ENCODE peak calls at places on chromosomes 13 and 19, in ten cellular contexts. Q, V, F, C, J, K, X, I, Y and D are unnamed samples.
A peak's percentile ranks its signal among the peaks of the same experiment; 100 is the strongest.

GRCh38 chr13:35887028-35887666 is 244.0 kb downstream of the DCLK1 start:
- DNase-seq in J (no peak), I (no peak), C (no peak), K (no peak), V (no peak), F (no peak), Y (no peak), X (no peak), Q (no peak), D (no peak)

GRCh38 chr13:22740264-22740663 is 440.5 kb upstream of the SGCG start:
- DNase-seq in K (no peak), X (peak; percentile 43), Y (no peak), J (no peak), Q (peak; percentile 39), C (no peak), I (no peak), V (no peak), F (no peak), D (no peak)

GRCh38 chr13:49539746-49540145 is 44.0 kb downstream of the PHF11 start:
- DNase-seq in Y (no peak), V (no peak), K (no peak), X (no peak), I (no peak), F (no peak), Q (no peak), J (no peak), C (no peak), D (no peak)

GRCh38 chr19:44635581-44636438 is 7.9 kb upstream of the PVR start:
- DNase-seq in I (no peak), X (no peak), Q (no peak), K (peak; percentile 44), F (no peak), J (no peak), Y (no peak), C (peak; percentile 63), V (no peak), D (no peak)

GRCh38 chr13:56110751-56111150 is 1030.0 kb upstream of the PRR20A start:
- DNase-seq in V (no peak), I (no peak), J (no peak), K (no peak), Q (peak; percentile 35), Y (no peak), X (no peak), F (no peak), C (no peak), D (no peak)

GRCh38 chr13:89688908-89689307 is 1658.6 kb upstream of the MIR17HG start:
- DNase-seq in K (peak; percentile 11), J (peak; percentile 28), I (no peak), F (no peak), X (peak; percentile 65), Q (no peak), C (no peak), Y (no peak), V (no peak), D (peak; percentile 34)

GRCh38 chr13:66888698-66889097 is 341.4 kb downstream of the PCDH9 start:
- DNase-seq in F (no peak), K (peak; percentile 16), Q (no peak), C (peak; percentile 18), I (no peak), X (no peak), V (no peak), J (no peak), Y (no peak), D (no peak)

GRCh38 chr19:42285546-42285945 is 16.4 kb upstream of the PRR19 start:
- DNase-seq in Q (no peak), K (no peak), X (no peak), C (no peak), V (no peak), I (no peak), Y (peak; percentile 39), F (no peak), J (peak; percentile 29), D (no peak)

GRCh38 chr13:40026741-40027140 is 371.3 kb downstream of the COG6 start:
- DNase-seq in Y (no peak), Q (no peak), F (no peak), J (no peak), X (no peak), K (no peak), I (no peak), V (no peak), C (no peak), D (no peak)

GRCh38 chr13:40402931-40403412 is 263.5 kb downstream of the FOXO1 start:
- DNase-seq in F (no peak), K (peak; percentile 90), X (peak; percentile 36), Y (no peak), V (no peak), I (no peak), Q (peak; percentile 51), J (no peak), C (peak; percentile 49), D (no peak)

GRCh38 chr13:100361504-100361903 is 227.1 kb downstream of the GGACT start:
- DNase-seq in I (no peak), V (no peak), Q (no peak), C (peak; percentile 62), X (no peak), K (no peak), Y (no peak), J (no peak), F (no peak), D (no peak)

GRCh38 chr19:11140896-11141295 is 14.7 kb downstream of the SPC24 start:
- DNase-seq in J (no peak), F (no peak), Y (no peak), K (no peak), C (no peak), X (no peak), V (no peak), I (no peak), Q (no peak), D (no peak)

GRCh38 chr19:11137542-11138384 is 17.8 kb downstream of the SPC24 start:
- DNase-seq in Y (peak; percentile 49), J (peak; percentile 90), Q (peak; percentile 96), C (peak; percentile 84), I (peak; percentile 75), V (peak; percentile 91), F (peak; percentile 87), K (peak; percentile 91), X (peak; percentile 92), D (peak; percentile 83)

GRCh38 chr19:11141937-11142527 is 13.6 kb downstream of the SPC24 start:
- DNase-seq in C (no peak), X (no peak), V (no peak), F (no peak), K (no peak), Q (no peak), J (no peak), Y (no peak), I (no peak), D (no peak)

GRCh38 chr19:11136400-11137101 is 19.0 kb downstream of the SPC24 start:
- DNase-seq in V (no peak), Q (no peak), C (no peak), K (no peak), J (no peak), Y (no peak), F (no peak), I (no peak), X (no peak), D (no peak)

DNA sequence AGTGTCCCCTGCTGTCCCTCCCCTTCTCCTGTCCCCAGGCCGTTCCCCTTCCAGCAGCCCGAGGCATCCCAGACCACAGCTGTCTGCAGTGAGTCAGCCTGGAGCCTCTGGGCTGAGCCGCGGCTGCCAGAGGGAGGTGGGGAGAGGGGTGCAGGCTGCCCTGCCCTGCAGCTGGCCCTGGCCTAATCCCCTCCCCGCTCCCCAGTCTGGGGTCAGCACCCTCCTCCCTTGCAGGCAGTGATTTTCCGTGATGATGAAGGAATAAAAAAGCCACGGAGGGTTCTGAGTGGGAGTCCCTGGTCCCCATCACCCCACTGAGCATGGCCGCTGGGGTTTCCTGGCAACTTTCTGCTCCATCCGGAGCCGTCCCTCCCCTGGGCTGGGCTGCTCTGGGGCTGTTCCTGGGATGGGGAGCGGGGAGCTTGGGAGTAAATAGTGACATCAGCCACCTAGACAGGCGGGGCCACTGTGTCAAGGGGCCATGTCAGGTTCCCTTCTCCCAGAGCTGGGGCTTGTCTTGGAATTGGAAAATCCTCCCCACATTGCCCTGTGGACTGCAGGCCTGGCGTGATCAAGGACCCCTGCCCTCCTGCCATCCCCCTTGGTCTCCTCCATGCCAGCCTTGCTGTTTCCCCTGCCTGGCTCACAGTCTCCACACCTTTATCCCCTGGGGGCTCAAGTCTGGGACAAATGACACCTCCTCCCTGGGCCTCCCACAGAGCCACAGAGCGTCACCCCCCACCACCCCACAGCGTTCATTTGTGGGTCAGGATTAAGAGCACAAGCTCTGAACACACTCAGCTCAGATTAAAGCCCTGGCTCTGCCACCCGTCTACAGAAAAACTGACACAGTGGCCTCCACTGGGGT is 16.7 kb downstream of the SPC24 start:
- DNase-seq in J (peak; percentile 83), X (peak; percentile 88), K (peak; percentile 79), F (peak; percentile 84), V (peak; percentile 94), Q (peak; percentile 74), I (peak; percentile 68), Y (peak; percentile 31), C (peak; percentile 77), D (peak; percentile 85)
- H3K4me3 ChIP-seq in J (peak overlapping the region; percentile 37), X (peak overlapping the region; percentile 42), K (no peak overlapping the region), F (peak overlapping the region; percentile 45), V (peak overlapping the region; percentile 33), Q (no peak overlapping the region), I (no peak overlapping the region), Y (no peak overlapping the region), C (no peak overlapping the region), D (peak overlapping the region; percentile 53)

GRCh38 chr13:110304256-110304655 is 2.7 kb downstream of the COL4A1 start:
- DNase-seq in V (no peak), X (peak; percentile 29), I (no peak), Q (peak; percentile 86), C (peak; percentile 70), Y (no peak), F (no peak), K (peak; percentile 74), J (no peak), D (no peak)
- H3K4me3 ChIP-seq in V (peak overlapping the region; percentile 76), X (peak overlapping the region; percentile 77), I (peak overlapping the region; percentile 65), Q (no peak overlapping the region), C (peak overlapping the region; percentile 84), Y (no peak overlapping the region), F (peak overlapping the region; percentile 79), K (peak overlapping the region; percentile 87), J (peak overlapping the region; percentile 96), D (peak overlapping the region; percentile 83)

DNA sequence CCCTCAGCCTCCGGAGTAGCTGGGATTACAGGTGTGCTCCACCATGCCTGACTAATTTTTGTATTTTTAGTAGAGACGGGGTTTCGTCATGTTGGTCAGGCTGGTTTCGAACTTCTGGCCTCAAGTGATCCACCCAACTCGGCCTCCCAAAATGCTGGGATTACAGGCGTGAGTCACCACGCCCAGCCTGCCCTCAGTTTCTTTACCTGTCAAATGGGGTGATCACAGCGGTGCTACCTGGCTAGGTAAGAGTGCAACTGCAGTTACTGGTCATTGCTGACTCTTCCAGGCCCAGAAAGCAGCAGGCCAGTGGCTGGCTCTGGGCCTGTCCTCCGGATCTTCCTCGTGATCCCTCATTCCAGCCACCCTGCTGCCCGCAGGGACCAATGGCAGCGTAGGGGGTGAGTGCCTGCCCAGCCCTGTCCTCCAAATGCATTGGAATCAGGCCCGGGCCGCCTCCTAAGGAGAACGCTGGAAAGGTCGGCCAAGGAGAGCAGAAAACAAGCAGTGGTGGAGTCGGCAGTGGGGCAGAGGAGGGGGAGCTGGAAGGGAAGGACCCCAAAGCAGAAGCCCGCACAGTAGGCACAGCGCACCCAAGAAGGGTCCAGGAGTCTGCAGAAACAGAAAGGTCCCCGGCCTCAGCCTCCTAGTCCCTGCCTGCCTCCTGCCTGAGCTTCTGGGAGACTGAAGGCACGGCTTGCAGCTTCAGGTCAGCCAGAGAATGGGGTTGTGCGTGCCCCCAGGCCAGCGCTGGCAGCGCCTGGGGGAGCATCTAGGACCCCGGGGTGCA is 1.8 kb upstream of the SLC27A1 start:
- DNase-seq in F (peak; percentile 79), J (peak; percentile 84), X (peak; percentile 92), Q (no peak), I (no peak), C (no peak), Y (no peak), V (peak; percentile 90), K (no peak), D (peak; percentile 83)
- H3K4me3 ChIP-seq in F (peak overlapping the region; percentile 99), J (peak overlapping the region; percentile 95), X (peak overlapping the region; percentile 72), Q (no peak overlapping the region), I (peak overlapping the region; percentile 77), C (no peak overlapping the region), Y (peak overlapping the region; percentile 60), V (peak overlapping the region; percentile 92), K (peak overlapping the region; percentile 73), D (peak overlapping the region; percentile 93)

GRCh38 chr13:46896346-46897138 is at the start of gene HTR2A:
- DNase-seq in K (peak; percentile 40), I (peak; percentile 67), J (peak; percentile 10), X (peak; percentile 22), F (peak; percentile 57), C (peak; percentile 17), Q (peak; percentile 4), V (peak; percentile 30), Y (peak; percentile 17), D (peak; percentile 23)
- H3K4me3 ChIP-seq in K (peak within 1 kb of the TSS; percentile 54), I (peak within 1 kb of the TSS; percentile 22), J (peak within 1 kb of the TSS; percentile 47), X (peak within 1 kb of the TSS; percentile 39), F (peak within 1 kb of the TSS; percentile 76), C (peak within 1 kb of the TSS; percentile 45), Q (no peak within 1 kb of the TSS), V (peak within 1 kb of the TSS; percentile 34), Y (peak within 1 kb of the TSS; percentile 32), D (peak within 1 kb of the TSS; percentile 49)